ENCODE peak calls at places on chromosome 11, in five cellular contexts. D, L, J, C and S are unnamed samples. For H3K36me3, the result is how much of the 10 kb centered on the place peaks cover.

GRCh38 chr11:112769170-112769569 is 192.1 kb upstream of the NCAM1 start:
- DNase-seq in L (no peak), J (no peak), D (no peak), C (no peak), S (no peak)

GRCh38 chr11:27972432-27973170 is 135.4 kb downstream of the KIF18A start:
- DNase-seq in D (no peak), C (no peak), J (no peak), L (no peak), S (no peak)

GRCh38 chr11:45880772-45881570 is 4.5 kb upstream of the MAPK8IP1 start:
- DNase-seq in D (no peak), L (no peak), C (no peak), J (no peak), S (no peak)

GRCh38 chr11:65558002-65558784 is at the start of gene LTBP3:
- DNase-seq in J (peak), C (peak), D (peak), L (peak), S (peak)

GRCh38 chr11:92554662-92555061 is 330.0 kb downstream of the FAT3 start:
- DNase-seq in L (no peak), J (no peak), C (no peak), D (no peak), S (no peak)

GRCh38 chr11:110445428-110445827 is 15.7 kb downstream of the FDX1 start:
- DNase-seq in J (no peak), D (no peak), L (no peak), C (peak), S (no peak)

GRCh38 chr11:33557201-33557600 is 143.4 kb downstream of the C11orf91 start:
- DNase-seq in C (peak), J (no peak), D (no peak), L (no peak), S (peak)

GRCh38 chr11:782264-783174 is 5.2 kb upstream of the GATD1 start:
- DNase-seq in C (no peak), J (peak), D (no peak), L (no peak), S (no peak)

GRCh38 chr11:61028135-61028729 is 56.8 kb downstream of the CD6 start:
- DNase-seq in D (peak), L (no peak), C (no peak), J (no peak), S (no peak)

GRCh38 chr11:61983419-61983818 is 16.0 kb upstream of the FTH1 start:
- DNase-seq in D (no peak), L (no peak), J (peak), C (no peak), S (no peak)

GRCh38 chr11:123382555-123383074 is 47.5 kb upstream of the GRAMD1B start:
- DNase-seq in C (no peak), J (no peak), D (no peak), L (no peak), S (no peak)

GRCh38 chr11:60887531-60887930 is 18.9 kb downstream of the PRPF19 start:
- DNase-seq in C (peak), J (no peak), L (peak), D (peak), S (no peak)

GRCh38 chr11:116499396-116500001 is 273.3 kb downstream of the BUD13 start:
- DNase-seq in L (peak), C (peak), J (peak), D (peak), S (peak)

GRCh38 chr11:132858203-132858602 is 674.1 kb downstream of the OPCML start:
- DNase-seq in D (no peak), J (no peak), L (no peak), C (peak), S (no peak)

GRCh38 chr11:103946793-103947565 is 89.5 kb upstream of the DDI1 start:
- DNase-seq in C (peak), D (no peak), L (no peak), J (no peak), S (no peak)

GRCh38 chr11:117823294-117823940 is 1.1 kb downstream of the FXYD2 start:
- DNase-seq in C (no peak), D (peak), L (no peak), J (peak), S (no peak)

GRCh38 chr11:64089493-64089892 is 53.8 kb downstream of the FLRT1 start:
- DNase-seq in D (no peak), L (no peak), C (no peak), J (no peak), S (no peak)

GRCh38 chr11:111561801-111562325 is 21.3 kb downstream of the LAYN start:
- DNase-seq in L (no peak), J (no peak), C (peak), D (no peak), S (peak)

GRCh38 chr11:108019870-108020540 is 11.3 kb downstream of the CUL5 start:
- DNase-seq in C (peak), D (no peak), L (no peak), J (no peak), S (no peak)

GRCh38 chr11:35323076-35323868 is 96.1 kb downstream of the SLC1A2 start:
- DNase-seq in J (no peak), C (peak), D (no peak), L (no peak), S (no peak)

GRCh38 chr11:43576834-43577521 is 103.6 kb upstream of the HSD17B12 start:
- DNase-seq in L (peak), C (peak), J (peak), D (no peak), S (peak)

GRCh38 chr11:115916596-115916995 is 412.4 kb upstream of the CADM1 start:
- DNase-seq in C (no peak), L (no peak), J (no peak), D (no peak), S (no peak)

GRCh38 chr11:34192481-34193401 is 87.3 kb downstream of the NAT10 start:
- DNase-seq in J (peak), C (peak), L (peak), D (peak), S (peak)

GRCh38 chr11:6587360-6587953 is 16.0 kb downstream of the RRP8 start:
- DNase-seq in J (peak), C (no peak), L (no peak), D (no peak), S (no peak)

GRCh38 chr11:86940122-86940777 is 14.9 kb downstream of the FZD4 start:
- DNase-seq in D (peak), J (peak), C (peak), L (no peak), S (no peak)

GRCh38 chr11:130872961-130873360 is 43.3 kb downstream of the SNX19 start:
- DNase-seq in J (no peak), D (no peak), C (peak), L (no peak), S (peak)

GRCh38 chr11:33773399-33774355 is 643 bp downstream of the FBXO3 start:
- DNase-seq in L (peak), D (no peak), J (no peak), C (peak), S (peak)

GRCh38 chr11:31240340-31240904 is 129.1 kb downstream of the DCDC1 start:
- DNase-seq in C (peak), D (no peak), L (peak), J (no peak), S (no peak)

GRCh38 chr11:31940396-31941037 is 129.4 kb upstream of the PAX6 start:
- DNase-seq in C (peak), L (no peak), D (no peak), J (peak), S (no peak)

GRCh38 chr11:83069441-83070043 is 2.2 kb downstream of the RAB30 start:
- DNase-seq in C (peak), L (no peak), D (no peak), J (no peak), S (peak)

GRCh38 chr11:74844865-74845264 is 96.2 kb downstream of the RNF169 start:
- DNase-seq in C (no peak), L (no peak), J (peak), D (no peak), S (no peak)

GRCh38 chr11:74845978-74846517 is 97.4 kb downstream of the RNF169 start:
- DNase-seq in C (no peak), D (no peak), L (no peak), J (no peak), S (no peak)

GRCh38 chr11:74844072-74844471 is 95.4 kb downstream of the RNF169 start:
- DNase-seq in J (no peak), D (no peak), L (no peak), C (no peak), S (no peak)

GRCh38 chr11:74847895-74848294 is 99.2 kb downstream of the RNF169 start:
- DNase-seq in J (no peak), C (no peak), L (no peak), D (no peak), S (no peak)

DNA sequence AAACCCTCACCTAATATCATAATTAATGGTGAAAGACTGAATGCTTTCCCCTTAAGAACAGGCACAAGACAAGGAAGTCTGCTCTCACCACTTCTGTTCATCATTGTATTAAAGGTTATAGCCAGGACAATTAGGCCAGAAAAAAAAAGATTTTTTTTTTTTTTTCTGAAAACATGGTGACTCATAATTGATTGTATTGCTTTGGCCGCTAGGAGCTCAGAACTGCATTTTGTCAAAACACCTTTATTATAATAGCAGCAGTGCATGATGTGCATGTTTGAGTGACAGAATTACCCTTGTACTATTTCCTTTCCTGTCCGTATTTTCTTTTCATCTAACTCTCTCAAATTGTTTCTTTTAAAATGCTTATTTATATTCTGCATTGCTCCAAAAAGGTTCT is 98.1 kb downstream of the RNF169 start:
- DNase-seq in L (no peak), C (peak), D (no peak), J (no peak), S (no peak)
- H3K36me3 ChIP-seq in L (under half), C (under half), D (under half), J (under half), S (under half)

DNA sequence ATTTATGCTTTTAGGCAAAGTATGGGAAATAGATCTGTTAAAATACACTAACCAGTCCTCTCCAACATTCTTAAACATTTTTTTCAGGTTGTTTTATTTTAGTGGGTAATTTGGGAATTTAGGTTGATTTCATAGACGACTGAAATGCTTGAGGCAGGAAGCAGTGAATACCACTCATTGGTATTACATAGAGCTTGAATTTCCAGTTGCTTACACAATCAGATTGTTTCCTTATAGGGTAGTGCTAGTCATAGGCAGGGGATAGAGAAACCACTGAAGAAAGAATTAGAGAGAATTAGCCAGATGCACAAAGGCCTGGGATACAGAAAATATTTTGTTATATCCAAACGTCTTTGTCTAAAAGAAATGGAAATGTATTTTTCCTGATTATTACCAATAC is 23.9 kb upstream of the LYVE1 start:
- DNase-seq in D (no peak), J (no peak), L (no peak), C (peak), S (peak)
- H3K4me3 ChIP-seq in D (no peak), J (no peak), L (no peak), C (no peak), S (no peak)

GRCh38 chr11:70381350-70381749 is 17.0 kb upstream of the CTTN start:
- DNase-seq in C (no peak), D (no peak), L (no peak), J (no peak), S (no peak)

GRCh38 chr11:70378506-70379134 is 19.7 kb upstream of the CTTN start:
- DNase-seq in J (no peak), C (no peak), L (no peak), D (no peak), S (no peak)

GRCh38 chr11:70381872-70382842 is 16.2 kb upstream of the CTTN start:
- DNase-seq in C (peak), J (no peak), L (no peak), D (no peak), S (peak)

GRCh38 chr11:70376621-70377020 is 21.7 kb upstream of the CTTN start:
- DNase-seq in L (no peak), C (no peak), D (no peak), J (no peak), S (no peak)

GRCh38 chr11:70377645-70378044 is 20.7 kb upstream of the CTTN start:
- DNase-seq in C (no peak), J (no peak), D (no peak), L (no peak), S (no peak)
- H3K36me3 ChIP-seq in C (under half), J (under half), D (under half), L (under half), S (half or more)

GRCh38 chr11:125483592-125483991 is 12.5 kb downstream of the FEZ1 start:
- DNase-seq in J (no peak), D (no peak), L (no peak), C (no peak), S (no peak)

GRCh38 chr11:125476721-125477120 is 19.3 kb downstream of the FEZ1 start:
- DNase-seq in J (no peak), C (no peak), D (no peak), L (no peak), S (no peak)

GRCh38 chr11:125479113-125479512 is 17.0 kb downstream of the FEZ1 start:
- DNase-seq in L (no peak), J (no peak), C (no peak), D (no peak), S (no peak)

GRCh38 chr11:125481531-125481930 is 14.5 kb downstream of the FEZ1 start:
- DNase-seq in D (no peak), L (no peak), C (no peak), J (no peak), S (no peak)
- H3K4me3 ChIP-seq in D (no peak), L (no peak), C (no peak), J (no peak), S (no peak)

GRCh38 chr11:39361557-39361956 is 2097.9 kb downstream of the LRRC4C start:
- DNase-seq in J (no peak), L (no peak), D (no peak), C (no peak), S (no peak)

GRCh38 chr11:39365809-39366436 is 2093.5 kb downstream of the LRRC4C start:
- DNase-seq in L (no peak), D (no peak), C (peak), J (no peak), S (no peak)

GRCh38 chr11:39367526-39367925 is 2091.9 kb downstream of the LRRC4C start:
- DNase-seq in D (no peak), J (no peak), C (no peak), L (no peak), S (no peak)
- H3K36me3 ChIP-seq in D (under half), J (under half), C (under half), L (under half), S (under half)

GRCh38 chr11:134244593-134244992 is 8.6 kb downstream of the THYN1 start:
- DNase-seq in J (no peak), L (no peak), D (no peak), C (peak), S (no peak)
- H3K4me3 ChIP-seq in J (no peak), L (no peak), D (no peak), C (no peak), S (no peak)

GRCh38 chr11:47791774-47792173 is 24.6 kb upstream of the FNBP4 start:
- DNase-seq in D (no peak), L (no peak), J (no peak), C (peak), S (no peak)

GRCh38 chr11:47800759-47801158 is 33.6 kb upstream of the FNBP4 start:
- DNase-seq in D (no peak), C (no peak), L (no peak), J (peak), S (no peak)

DNA sequence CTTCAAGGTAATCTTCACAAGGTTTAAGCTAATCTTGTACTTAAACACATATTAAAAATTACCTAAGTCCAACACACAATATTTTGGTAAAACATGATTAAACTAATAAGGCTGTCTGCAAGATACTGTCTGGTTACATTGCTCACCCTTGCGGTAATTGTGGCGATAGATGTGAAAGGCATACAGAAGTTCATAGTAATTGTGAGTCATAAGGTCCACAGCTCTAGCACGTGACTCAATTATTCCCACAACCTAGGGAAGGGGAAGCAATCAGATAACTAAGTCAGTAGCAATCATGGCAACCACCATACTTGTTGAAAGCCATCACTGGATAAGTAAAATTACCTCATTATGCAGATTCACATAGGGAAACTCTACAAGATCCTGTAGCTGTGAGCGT is 30.5 kb upstream of the FNBP4 start:
- DNase-seq in D (no peak), J (no peak), C (peak), L (no peak), S (peak)
- H3K36me3 ChIP-seq in D (half or more), J (under half), C (half or more), L (under half), S (half or more)

GRCh38 chr11:2520736-2521035 is 75.9 kb downstream of the KCNQ1 start:
- DNase-seq in C (no peak), D (no peak), L (no peak), J (no peak), S (no peak)

GRCh38 chr11:2519879-2520735 is 75.3 kb downstream of the KCNQ1 start:
- DNase-seq in C (no peak), J (peak), L (no peak), D (peak), S (peak)

GRCh38 chr11:2519517-2519878 is 74.7 kb downstream of the KCNQ1 start:
- DNase-seq in C (no peak), L (no peak), D (no peak), J (no peak), S (no peak)

GRCh38 chr11:2521681-2522630 is 77.1 kb downstream of the KCNQ1 start:
- DNase-seq in D (peak), C (no peak), L (peak), J (peak), S (peak)

DNA sequence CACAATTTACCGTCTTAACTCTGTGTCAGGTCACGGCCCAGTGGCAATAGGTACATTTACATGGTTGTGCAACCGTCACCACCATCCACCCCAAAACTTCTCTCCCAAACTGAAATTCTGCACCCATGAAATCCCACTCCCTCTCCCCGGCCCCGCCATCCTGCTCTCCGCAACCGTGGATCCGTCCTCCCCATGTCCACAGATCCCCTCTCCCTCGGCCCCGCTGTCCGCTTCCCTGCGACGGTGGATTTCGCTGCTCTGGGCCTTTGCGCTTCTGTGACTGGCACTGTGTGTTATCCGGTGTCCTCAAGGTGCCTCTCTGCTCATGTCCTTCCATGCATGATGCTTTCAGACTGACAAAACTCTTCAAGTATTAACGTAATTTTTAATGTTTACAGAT is 76.3 kb downstream of the KCNQ1 start:
- DNase-seq in L (peak), C (no peak), D (no peak), J (no peak), S (peak)
- H3K4me3 ChIP-seq in L (no peak), C (no peak), D (no peak), J (no peak), S (no peak)

DNA sequence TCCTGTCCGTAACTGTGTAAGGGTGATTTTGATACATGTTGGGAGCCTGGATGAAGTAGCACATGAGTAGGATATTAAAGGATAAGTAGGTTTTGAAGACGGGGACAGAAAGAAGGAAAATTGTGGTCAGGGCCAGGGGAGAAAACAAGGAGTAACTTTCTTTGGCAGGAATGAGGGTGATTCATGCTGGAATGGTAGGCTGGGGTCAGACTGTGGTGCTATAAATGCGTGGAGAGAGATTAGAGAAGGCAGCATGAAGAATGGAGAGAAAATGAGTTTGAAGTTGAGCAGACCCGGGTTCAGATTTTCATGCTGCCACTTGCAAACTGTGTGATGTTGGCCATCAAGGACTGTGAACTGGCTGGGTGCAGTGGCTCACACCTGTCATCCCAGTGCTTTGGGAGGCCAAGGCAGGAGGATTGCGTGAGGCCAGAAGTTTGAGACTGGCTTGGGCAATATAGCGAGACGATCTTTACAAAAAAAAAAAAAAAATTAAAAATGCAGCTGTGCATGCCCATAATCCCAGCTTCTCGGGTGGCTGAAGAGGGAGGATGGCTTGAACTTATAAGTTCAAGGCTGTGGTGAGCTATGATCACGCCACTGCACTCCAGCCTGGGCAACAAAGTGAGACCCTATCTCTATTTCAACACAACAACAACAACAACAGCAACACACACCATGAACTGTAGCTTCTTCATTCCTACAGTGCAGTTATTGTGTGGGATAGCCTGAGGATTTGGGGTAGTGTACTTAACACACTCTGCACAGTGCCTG is 22.3 kb downstream of the ZBTB16 start:
- DNase-seq in L (no peak), C (peak), J (no peak), D (no peak), S (no peak)
- H3K36me3 ChIP-seq in L (under half), C (under half), J (under half), D (under half), S (under half)